ENCODE peak calls at places on chromosomes 5 and 9, in six cellular contexts. S, E, V, Q, A and P are unnamed samples.

GRCh38 chr5:102152906-102153787 is 142.9 kb downstream of the SLCO4C1 start:
- DNase-seq in Q (no peak), V (no peak), S (no peak), E (no peak), A (peak; percentile 11), P (peak; percentile 64)

GRCh38 chr9:3658964-3659363 is 133.2 kb upstream of the RFX3 start:
- DNase-seq in Q (no peak), A (no peak), E (no peak), S (no peak), V (no peak), P (no peak)

GRCh38 chr5:142063878-142064331 is 44.7 kb upstream of the NDFIP1 start:
- DNase-seq in E (no peak), S (peak; percentile 66), A (no peak), Q (no peak), V (peak; percentile 25), P (peak; percentile 94)

GRCh38 chr9:95316794-95317118 is 753 bp downstream of the FANCC start:
- DNase-seq in S (peak; percentile 47), Q (peak; percentile 69), A (peak; percentile 76), V (no peak), E (peak; percentile 32), P (peak; percentile 87)

GRCh38 chr5:173268750-173269580 is 34.0 kb upstream of the NKX2-5 start:
- DNase-seq in V (peak; percentile 50), A (no peak), S (no peak), E (no peak), Q (no peak), P (no peak)

GRCh38 chr9:120778758-120779157 is 14.5 kb downstream of the FBXW2 start:
- DNase-seq in S (no peak), E (no peak), V (no peak), Q (peak; percentile 57), A (no peak), P (no peak)

GRCh38 chr5:140312067-140312790 is 9.3 kb upstream of the PFDN1 start:
- DNase-seq in V (no peak), Q (peak; percentile 83), E (no peak), A (no peak), S (no peak), P (no peak)

GRCh38 chr5:73853091-73853490 is 227.1 kb downstream of the ARHGEF28 start:
- DNase-seq in V (no peak), E (no peak), Q (peak; percentile 57), A (no peak), S (no peak), P (no peak)

GRCh38 chr9:127968717-127969383 is 11.9 kb downstream of the EEIG1 start:
- DNase-seq in V (peak; percentile 41), E (no peak), S (peak; percentile 71), A (no peak), Q (peak; percentile 72), P (peak; percentile 80)
- H3K4me1 ChIP-seq in V (peaks cover 74% of the 10 kb centered on the region), E (peaks cover 62% of the 10 kb centered on the region), S (peaks cover 69% of the 10 kb centered on the region), A (peaks cover 100% of the 10 kb centered on the region), Q (peaks cover 96% of the 10 kb centered on the region), P (peaks cover 78% of the 10 kb centered on the region)

GRCh38 chr9:73011956-73012355 is 59.1 kb upstream of the ALDH1A1 start:
- DNase-seq in E (no peak), Q (no peak), A (no peak), S (no peak), V (no peak), P (no peak)

GRCh38 chr9:73006986-73007385 is 54.1 kb upstream of the ALDH1A1 start:
- DNase-seq in A (no peak), S (no peak), E (no peak), V (no peak), Q (no peak), P (no peak)

GRCh38 chr9:73011346-73011745 is 58.5 kb upstream of the ALDH1A1 start:
- DNase-seq in Q (no peak), S (no peak), V (no peak), E (no peak), A (no peak), P (no peak)

GRCh38 chr9:73008273-73008672 is 55.4 kb upstream of the ALDH1A1 start:
- DNase-seq in E (no peak), S (no peak), V (no peak), A (no peak), Q (no peak), P (no peak)

GRCh38 chr9:73009649-73010288 is 56.9 kb upstream of the ALDH1A1 start:
- DNase-seq in E (no peak), A (no peak), Q (no peak), S (no peak), V (no peak), P (no peak)
- TF ChIP-seq CTCF in E (no peak), A (no peak), Q (no peak), S (no peak), V (no peak), P (no peak)

DNA sequence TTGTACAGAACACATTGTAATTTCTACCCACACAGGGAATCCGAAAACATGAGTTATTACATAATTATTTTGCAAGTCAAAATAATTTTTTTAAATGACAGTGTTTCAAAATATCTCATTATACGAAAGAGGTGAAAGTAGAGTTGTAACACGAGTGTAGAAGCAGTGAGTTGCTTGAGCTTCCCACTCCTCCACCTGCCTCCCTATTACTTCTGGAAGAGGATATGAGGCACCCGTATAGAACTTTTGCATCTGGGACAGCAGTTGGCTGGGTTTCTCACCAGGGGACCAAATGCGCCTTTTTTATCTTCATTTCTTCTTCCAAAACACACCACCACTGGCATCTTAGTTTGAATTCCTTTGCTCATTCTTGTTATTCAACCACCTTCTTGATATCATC is 779.0 kb upstream of the COX7C start:
- DNase-seq in V (no peak), A (no peak), Q (no peak), S (no peak), E (no peak), P (no peak)
- H3K4me1 ChIP-seq in V (no peaks in the 10 kb centered on the region), A (no peaks in the 10 kb centered on the region), Q (no peaks in the 10 kb centered on the region), S (no peaks in the 10 kb centered on the region), E (no peaks in the 10 kb centered on the region), P (no peaks in the 10 kb centered on the region)

GRCh38 chr5:125412051-125412560 is 665.7 kb upstream of the ZNF608 start:
- DNase-seq in E (peak; percentile 29), S (no peak), V (peak; percentile 10), Q (no peak), A (peak; percentile 45), P (peak; percentile 39)
- TF ChIP-seq CTCF in E (no peak), S (no peak), V (no peak), Q (no peak), A (no peak), P (peak; percentile 23)

GRCh38 chr5:95823738-95824609 is 1.4 kb upstream of the GLRX start:
- DNase-seq in A (peak; percentile 68), S (peak; percentile 75), E (no peak), Q (peak; percentile 95), V (peak; percentile 54), P (no peak)
- H3K4me1 ChIP-seq in A (peaks cover 44% of the 10 kb centered on the region), S (peaks cover 8% of the 10 kb centered on the region), E (peaks cover 5% of the 10 kb centered on the region), Q (peaks cover 32% of the 10 kb centered on the region), V (peaks cover 11% of the 10 kb centered on the region), P (peaks cover 16% of the 10 kb centered on the region)

DNA sequence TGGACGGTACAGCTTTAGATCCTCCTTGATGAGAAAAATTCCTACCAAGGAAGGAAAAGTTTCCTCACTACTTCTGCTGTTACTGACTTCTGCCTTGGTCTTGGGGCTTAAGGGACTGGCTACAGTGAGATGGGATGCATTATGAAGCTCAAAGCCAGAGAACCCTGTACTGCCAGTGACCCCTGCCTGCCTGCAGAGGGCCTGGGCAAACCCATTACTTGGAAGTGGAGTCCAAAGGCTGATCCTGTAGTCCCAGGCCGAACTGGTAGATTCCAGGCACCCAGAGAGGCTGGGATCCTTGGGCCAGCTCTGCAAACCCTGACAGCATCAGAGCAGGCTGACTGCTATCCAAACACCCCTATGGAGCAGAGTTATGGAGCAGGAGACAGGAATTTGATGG is 25.7 kb upstream of the NR5A1 start:
- DNase-seq in Q (no peak), V (no peak), S (no peak), A (no peak), E (no peak), P (no peak)
- TF ChIP-seq CTCF in Q (no peak), V (no peak), S (no peak), A (no peak), E (no peak), P (peak; percentile 18)

GRCh38 chr5:160420331-160420610 is 1.4 kb upstream of the PTTG1 start:
- DNase-seq in S (no peak), Q (no peak), E (no peak), A (no peak), V (no peak), P (no peak)
- H3K4me1 ChIP-seq in S (peaks cover 6% of the 10 kb centered on the region), Q (peaks cover 55% of the 10 kb centered on the region), E (no peaks in the 10 kb centered on the region), A (peaks cover 49% of the 10 kb centered on the region), V (peaks cover 10% of the 10 kb centered on the region), P (peaks cover 9% of the 10 kb centered on the region)

DNA sequence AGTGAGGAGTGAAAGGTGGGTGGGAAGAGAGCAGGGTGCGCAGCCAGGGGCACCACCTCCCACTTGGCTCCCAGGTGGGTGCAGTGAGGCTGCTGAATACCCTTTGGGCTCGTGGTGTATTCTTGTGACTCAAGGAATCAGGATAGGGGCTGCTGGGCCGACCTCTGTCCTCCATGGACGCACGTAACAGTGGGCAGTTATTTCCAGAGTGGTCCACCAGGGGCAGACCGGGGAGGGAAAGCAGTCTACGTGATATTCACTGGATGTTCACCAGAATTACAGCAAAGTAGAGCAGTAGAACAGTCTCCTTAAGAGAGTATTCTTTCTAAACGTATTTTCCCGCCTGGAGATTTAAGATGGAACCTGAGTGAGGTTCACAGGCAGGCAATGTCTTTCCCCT is 88.5 kb downstream of the SYK start:
- DNase-seq in A (no peak), V (no peak), E (no peak), Q (no peak), S (no peak), P (peak; percentile 35)
- TF ChIP-seq CTCF in A (peak; percentile 16), V (no peak), E (no peak), Q (no peak), S (no peak), P (peak; percentile 55)

GRCh38 chr5:11793396-11793795 is 110.8 kb downstream of the CTNND2 start:
- DNase-seq in S (no peak), Q (no peak), A (no peak), V (no peak), E (no peak), P (no peak)
- H3K4me1 ChIP-seq in S (no peaks in the 10 kb centered on the region), Q (no peaks in the 10 kb centered on the region), A (no peaks in the 10 kb centered on the region), V (no peaks in the 10 kb centered on the region), E (no peaks in the 10 kb centered on the region), P (no peaks in the 10 kb centered on the region)

DNA sequence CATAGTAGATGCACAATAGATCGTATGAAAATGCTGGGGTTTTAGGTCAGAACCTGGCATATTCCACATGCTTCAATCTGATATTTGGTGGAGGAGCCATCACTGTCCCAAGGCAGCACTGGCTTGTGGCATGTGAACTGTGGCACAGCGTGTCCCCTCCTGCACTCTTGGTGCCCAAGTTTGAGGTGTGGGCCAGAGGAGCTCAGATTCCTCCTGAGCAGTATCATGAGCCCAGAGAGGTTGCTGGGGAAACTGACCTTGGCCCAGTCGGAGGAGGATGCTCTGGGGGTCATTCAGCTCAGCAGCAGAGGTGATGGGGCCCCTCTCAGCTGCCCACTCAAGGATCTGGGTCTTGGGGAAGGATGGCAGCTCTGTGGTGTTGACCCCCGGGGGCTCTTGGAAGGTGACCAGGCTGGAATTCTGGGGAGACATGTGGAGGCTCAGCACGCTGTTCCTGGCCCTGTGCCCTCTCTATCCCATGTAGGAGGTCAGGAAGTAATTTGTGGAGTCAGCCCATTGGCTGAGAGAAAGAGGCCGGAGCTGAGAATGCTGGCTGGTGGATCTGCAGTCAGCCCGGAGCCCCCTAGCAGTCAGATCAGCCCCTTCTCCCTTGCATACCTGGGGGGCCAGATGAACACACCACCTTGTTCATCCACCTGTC is 23.7 kb downstream of the FPGS start:
- DNase-seq in E (no peak), S (no peak), Q (no peak), V (peak; percentile 76), A (no peak), P (no peak)
- TF ChIP-seq CTCF in E (no peak), S (no peak), Q (no peak), V (no peak), A (no peak), P (no peak)